ENCODE peak calls at places on chromosomes 6 and 20, in six cellular contexts. B is cardiac fibroblast, L is vagina, W is fibroblast of lung, H is HFFc6, I is psoas muscle. V is an unnamed sample.

GRCh38 chr6:22600059-22600458 is 30.7 kb downstream of the HDGFL1 start:
- DNase-seq in H (no peak), B (peak), L (no peak), I (no peak), W (peak), V (no peak)

GRCh38 chr6:157561037-157561790 is 180.2 kb downstream of the ZDHHC14 start:
- DNase-seq in L (no peak), H (no peak), W (no peak), B (no peak), I (no peak), V (no peak)

GRCh38 chr6:161817881-161818280 is 544.0 kb upstream of the AGPAT4 start:
- DNase-seq in W (no peak), I (no peak), L (no peak), H (no peak), B (no peak), V (no peak)

GRCh38 chr6:161922631-161923119 is 648.8 kb upstream of the AGPAT4 start:
- DNase-seq in I (peak), B (peak), W (peak), L (no peak), H (no peak), V (peak)

GRCh38 chr6:17012421-17013225 is 89.2 kb upstream of the STMND1 start:
- DNase-seq in I (no peak), H (peak), B (peak), W (peak), L (no peak), V (peak)

GRCh38 chr6:29708432-29709177 is 14.6 kb upstream of the HLA-F start:
- DNase-seq in B (no peak), W (no peak), I (no peak), H (no peak), L (no peak), V (no peak)

GRCh38 chr6:28693033-28693750 is 167.5 kb downstream of the GPX5 start:
- DNase-seq in I (no peak), H (no peak), L (no peak), B (peak), W (no peak), V (peak)

GRCh38 chr20:62235001-62235776 is 3.1 kb upstream of the OSBPL2 start:
- DNase-seq in H (no peak), I (no peak), B (no peak), W (no peak), L (no peak), V (no peak)

GRCh38 chr20:48486065-48486464 is 341.7 kb downstream of the PREX1 start:
- DNase-seq in L (no peak), B (no peak), W (no peak), I (no peak), H (no peak), V (no peak)

GRCh38 chr6:140850438-140850837 is 1282.3 kb upstream of the GJE1 start:
- DNase-seq in I (no peak), B (peak), H (peak), W (peak), L (no peak), V (peak)

GRCh38 chr6:145808239-145808638 is 6.4 kb downstream of the FBXO30 start:
- DNase-seq in W (peak), L (no peak), H (no peak), B (peak), I (no peak), V (no peak)

GRCh38 chr6:155079985-155080452 is 84.9 kb downstream of the TIAM2 start:
- DNase-seq in H (no peak), B (no peak), I (no peak), W (no peak), L (no peak), V (no peak)

DNA sequence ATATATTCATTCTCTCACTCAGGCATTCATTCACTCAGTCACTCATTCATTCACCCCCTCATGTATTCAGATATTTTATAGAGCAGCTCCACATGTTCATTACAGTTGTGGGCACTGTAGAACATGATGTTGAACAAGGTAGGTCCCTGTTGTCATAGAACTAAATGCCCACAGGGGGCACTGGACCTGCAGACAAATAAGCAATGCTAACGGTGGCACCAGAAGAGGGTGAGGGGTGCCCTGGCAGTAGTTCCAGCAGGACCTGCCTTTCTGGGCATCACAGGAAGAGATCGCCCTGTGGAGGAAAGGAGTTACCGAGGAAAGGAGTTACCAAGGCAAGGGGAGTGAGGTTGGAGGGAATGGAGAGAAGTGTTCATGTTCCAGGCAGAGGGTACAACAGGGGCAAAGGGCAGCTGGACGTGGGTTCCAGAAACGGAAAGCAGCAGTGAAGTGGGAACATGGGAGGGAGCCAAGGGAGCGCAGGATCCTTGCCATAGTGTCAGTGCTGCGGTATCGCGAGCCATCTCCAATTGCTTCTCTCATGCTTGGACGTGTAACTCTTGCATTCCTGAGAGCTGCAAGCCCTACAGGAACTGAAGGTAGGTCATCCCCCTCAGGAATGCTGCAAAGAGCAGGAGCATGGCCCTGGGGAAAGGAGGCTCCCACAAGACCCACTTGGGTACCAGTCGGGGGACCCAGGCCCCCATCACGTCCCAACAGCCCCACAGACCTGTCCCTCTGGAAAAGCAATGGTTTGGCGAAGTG is 128.2 kb downstream of the EDN3 start:
- DNase-seq in L (no peak), W (no peak), I (no peak), H (no peak), B (no peak), V (no peak)
- TF ChIP-seq CTCF in L (no peak), W (no peak), I (no peak), H (no peak), B (no peak), V (no peak)

GRCh38 chr20:8305449-8305978 is 173.4 kb downstream of the PLCB1 start:
- DNase-seq in I (peak), L (no peak), W (peak), H (peak), B (peak), V (no peak)
- TF ChIP-seq CTCF in I (peak), L (peak), W (peak), H (peak), B (peak), V (peak)

GRCh38 chr20:57697540-57697939 is 12.3 kb downstream of the PMEPA1 start:
- DNase-seq in I (no peak), L (no peak), H (no peak), B (no peak), W (no peak), V (no peak)
- TF ChIP-seq CTCF in I (no peak), L (no peak), H (no peak), B (no peak), W (no peak), V (no peak)

DNA sequence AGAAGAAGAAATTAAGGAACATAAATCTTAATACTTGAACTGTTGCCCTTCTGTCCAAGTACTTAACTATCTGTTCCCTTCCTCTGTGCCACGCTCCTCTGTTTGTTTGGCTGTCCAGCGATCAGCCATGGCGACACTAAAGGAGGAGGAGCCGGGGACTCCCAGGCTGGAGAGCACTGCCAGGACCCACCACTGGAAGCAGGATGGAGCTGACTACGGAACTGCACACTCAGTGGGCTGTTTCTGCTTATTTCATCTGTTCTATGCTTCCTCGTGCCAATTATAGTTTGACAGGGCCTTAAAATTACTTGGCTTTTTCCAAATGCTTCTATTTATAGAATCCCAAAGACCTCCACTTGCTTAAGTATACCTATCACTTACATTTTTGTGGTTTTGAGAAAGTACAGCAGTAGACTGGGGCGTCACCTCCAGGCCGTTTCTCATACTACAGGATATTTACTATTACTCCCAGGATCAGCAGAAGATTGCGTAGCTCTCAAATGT is 17.1 kb downstream of the IRF4 start:
- DNase-seq in I (peak), L (no peak), H (peak), B (peak), W (peak), V (peak)
- TF ChIP-seq CTCF in I (peak), L (no peak), H (peak), B (peak), W (peak), V (peak)

V was measured in AG10803.